ENCODE peak calls at places on chromosomes 6 and 20, in four cellular contexts. B, W, N and G are unnamed samples.

GRCh38 chr6:79111549-79111948 is 33.5 kb upstream of the PHIP start:
- DNase-seq in N (no peak), B (no peak), W (no peak), G (no peak)

GRCh38 chr6:111129003-111129402 is 41.7 kb downstream of the SLC16A10 start:
- DNase-seq in N (no peak), B (no peak), W (peak), G (no peak)

GRCh38 chr6:48289841-48290240 is 178.8 kb upstream of the PTCHD4 start:
- DNase-seq in W (no peak), N (no peak), B (no peak), G (no peak)

GRCh38 chr6:136703331-136703846 is 88.9 kb downstream of the MAP3K5 start:
- DNase-seq in B (no peak), W (no peak), N (no peak), G (no peak)

GRCh38 chr6:162615016-162615717 is 112.4 kb downstream of the PRKN start:
- DNase-seq in W (no peak), B (no peak), N (no peak), G (no peak)

GRCh38 chr6:3157151-3157933 is at the start of gene TUBB2A:
- DNase-seq in B (peak), W (peak), N (no peak), G (peak)

GRCh38 chr6:105733556-105734162 is 330.8 kb upstream of the PREP start:
- DNase-seq in N (no peak), B (peak), W (peak), G (no peak)

GRCh38 chr6:149903938-149904611 is 6.2 kb upstream of the RAET1E start:
- DNase-seq in W (no peak), N (no peak), B (no peak), G (no peak)

GRCh38 chr20:54063998-54064676 is 6.3 kb downstream of the BCAS1 start:
- DNase-seq in N (peak), W (no peak), B (no peak), G (no peak)

GRCh38 chr6:52697903-52698302 is 27.0 kb downstream of the TMEM14A start:
- DNase-seq in B (peak), W (no peak), N (no peak), G (no peak)

GRCh38 chr6:88881451-88881850 is 82.0 kb downstream of the RNGTT start:
- DNase-seq in B (no peak), N (no peak), W (no peak), G (no peak)

GRCh38 chr20:55935448-55936221 is 69.7 kb downstream of the CBLN4 start:
- DNase-seq in B (no peak), W (no peak), N (no peak), G (no peak)

GRCh38 chr20:49519777-49520359 is 37.4 kb upstream of the KCNB1 start:
- DNase-seq in W (no peak), N (no peak), B (no peak), G (no peak)

GRCh38 chr6:54633601-54634000 is 213.0 kb upstream of the FAM83B start:
- DNase-seq in W (peak), B (no peak), N (no peak), G (no peak)

GRCh38 chr6:41801380-41801779 is 13.9 kb downstream of the TOMM6 start:
- DNase-seq in N (no peak), W (no peak), B (no peak), G (no peak)

GRCh38 chr6:127343753-127344659 is 597 bp upstream of the ECHDC1 start:
- DNase-seq in B (peak), N (no peak), W (peak), G (peak)

GRCh38 chr20:49426873-49427272 is 55.6 kb downstream of the KCNB1 start:
- DNase-seq in N (no peak), B (no peak), W (no peak), G (no peak)

GRCh38 chr20:25084616-25085187 is 2.8 kb upstream of the VSX1 start:
- DNase-seq in W (no peak), B (no peak), N (no peak), G (peak)

GRCh38 chr20:18001131-18001921 is 32.5 kb downstream of the MGME1 start:
- DNase-seq in W (peak), N (no peak), B (no peak), G (peak)

GRCh38 chr6:32177182-32177787 is 920 bp upstream of the RNF5 start:
- DNase-seq in N (no peak), B (peak), W (no peak), G (no peak)

GRCh38 chr6:157561037-157561790 is 180.2 kb downstream of the ZDHHC14 start:
- DNase-seq in N (peak), W (no peak), B (no peak), G (no peak)

GRCh38 chr6:5865492-5866031 is 141.2 kb downstream of the NRN1 start:
- DNase-seq in N (no peak), W (no peak), B (no peak), G (no peak)

GRCh38 chr6:84581494-84582259 is 182.7 kb downstream of the TBX18 start:
- DNase-seq in B (no peak), W (no peak), N (no peak), G (no peak)

GRCh38 chr6:136522636-136523035 is 27.6 kb downstream of the MAP7 start:
- DNase-seq in N (no peak), W (no peak), B (no peak), G (no peak)

GRCh38 chr6:154457881-154458284 is 52.6 kb downstream of the CNKSR3 start:
- DNase-seq in B (no peak), W (no peak), N (no peak), G (no peak)

GRCh38 chr20:44231713-44232468 is 15.2 kb upstream of the GDAP1L1 start:
- DNase-seq in N (no peak), W (peak), B (no peak), G (peak)

GRCh38 chr6:15297895-15298590 is 52.2 kb downstream of the JARID2 start:
- DNase-seq in W (no peak), N (no peak), B (no peak), G (no peak)

GRCh38 chr20:57871237-57871632 is 161.4 kb upstream of the PMEPA1 start:
- DNase-seq in W (no peak), N (no peak), B (no peak), G (no peak)

GRCh38 chr6:170057961-170058877 is 232.7 kb downstream of the DLL1 start:
- DNase-seq in B (no peak), W (no peak), N (no peak), G (no peak)

GRCh38 chr20:48616481-48616880 is 211.3 kb downstream of the PREX1 start:
- DNase-seq in N (no peak), W (no peak), B (no peak), G (no peak)

GRCh38 chr6:12030993-12031550 is 19.0 kb downstream of the HIVEP1 start:
- DNase-seq in N (no peak), B (no peak), W (no peak), G (no peak)

GRCh38 chr20:53805895-53806384 is 212.3 kb upstream of the ZNF217 start:
- DNase-seq in W (no peak), N (no peak), B (no peak), G (peak)

GRCh38 chr20:20130399-20130798 is 78.1 kb downstream of the CFAP61 start:
- DNase-seq in N (peak), W (peak), B (no peak), G (peak)

GRCh38 chr20:61288331-61288784 is 36.3 kb downstream of the CDH4 start:
- DNase-seq in W (no peak), B (no peak), N (no peak), G (no peak)

GRCh38 chr20:4684837-4685413 is 36.8 kb upstream of the PRND start:
- DNase-seq in W (peak), B (no peak), N (no peak), G (peak)

GRCh38 chr6:44132476-44132875 is 5.1 kb downstream of the TMEM63B start:
- DNase-seq in W (no peak), B (no peak), N (no peak), G (no peak)

GRCh38 chr6:80472276-80472675 is 365.8 kb downstream of the BCKDHB start:
- DNase-seq in W (no peak), B (no peak), N (no peak), G (no peak)

GRCh38 chr6:135086414-135086764 is 31.8 kb upstream of the HBS1L start:
- DNase-seq in B (no peak), N (no peak), W (no peak), G (no peak)
- TF ChIP-seq PBX3 in B (no peak), N (no peak), W (no peak), G (no peak)

DNA sequence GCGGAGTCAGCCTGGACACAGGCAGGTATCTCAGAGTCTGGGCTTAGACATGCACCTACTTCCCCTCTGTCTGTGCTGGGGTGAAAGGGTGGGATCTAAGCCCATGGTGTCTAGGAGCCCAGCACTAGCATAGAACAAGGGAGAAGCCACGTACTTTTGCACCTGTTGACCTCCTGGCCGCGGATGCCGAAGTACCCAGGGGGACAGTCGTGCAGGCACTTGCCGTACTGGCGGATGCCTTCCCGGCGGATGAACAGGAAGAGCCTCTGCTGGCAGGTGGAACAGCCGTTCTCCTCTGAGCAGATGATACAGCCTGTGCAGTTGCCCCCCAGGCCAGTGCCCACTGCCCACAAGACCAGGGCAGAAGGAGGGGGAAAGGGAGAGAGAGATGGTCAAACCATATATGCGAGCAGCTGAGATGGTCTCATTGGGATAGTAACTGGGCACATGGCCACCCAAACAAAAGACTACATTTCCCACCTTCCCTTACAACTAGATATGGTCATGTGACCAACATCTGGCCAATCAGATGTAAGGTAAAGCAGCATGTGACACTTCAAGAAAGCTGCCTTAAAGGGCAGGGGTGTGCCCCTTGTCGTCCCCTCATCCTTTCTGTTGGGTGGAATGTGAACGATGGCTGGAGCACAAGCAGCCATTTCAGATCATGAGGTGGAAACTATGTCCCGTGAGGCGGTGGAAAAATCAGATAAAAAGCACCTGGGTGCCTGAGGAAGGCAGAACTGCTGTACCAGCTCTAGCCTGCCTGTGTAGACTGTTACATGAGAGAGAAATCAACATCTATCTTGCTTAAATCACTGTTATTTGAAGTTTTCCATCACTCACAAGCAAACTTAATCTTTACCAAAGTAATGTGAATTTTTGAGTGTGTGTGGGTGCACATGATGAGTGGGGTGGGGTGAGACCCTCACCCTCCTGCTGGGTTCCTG is 34.0 kb downstream of the RSPO4 start:
- DNase-seq in N (peak), W (peak), B (peak), G (peak)
- TF ChIP-seq PBX3 in N (no peak), W (no peak), B (no peak), G (no peak)

GRCh38 chr20:37265152-37265551 is 3.5 kb upstream of the GHRH start:
- DNase-seq in W (no peak), B (no peak), N (no peak), G (no peak)
- TF ChIP-seq PBX3 in W (no peak), B (no peak), N (no peak), G (no peak)

DNA sequence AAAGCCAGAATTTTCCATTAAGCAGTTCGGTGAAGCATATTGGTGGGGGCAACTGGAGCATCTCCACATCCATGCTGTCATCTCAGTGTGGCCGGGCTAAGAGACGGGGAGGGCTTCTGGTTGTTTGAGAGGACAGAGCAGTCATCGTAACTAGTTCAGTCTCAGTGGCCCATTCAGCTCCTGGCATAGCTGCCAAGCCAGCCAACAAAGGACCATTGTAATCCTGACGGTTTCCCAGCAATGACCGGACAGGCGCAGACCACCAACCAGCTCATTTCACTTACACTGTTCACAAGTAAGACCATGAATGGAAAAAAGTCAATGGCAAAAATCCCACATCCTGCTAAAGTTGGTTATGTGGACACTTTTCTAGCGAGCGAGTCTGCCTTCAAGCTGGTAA is 14.9 kb upstream of the HDDC2 start:
- DNase-seq in N (no peak), W (no peak), B (no peak), G (no peak)
- TF ChIP-seq PBX3 in N (no peak), W (no peak), B (no peak), G (no peak)